ENCODE peak calls at places on chromosome 15, in four cellular contexts. One of them, this sample, is unnamed.

GRCh38 chr15:100043732-100044131 is 298.0 kb downstream of the ADAMTS17 start:
- DNase-seq in stimulated activated CD4-positive, alpha-beta T cell treated with anti-CD3 and anti-CD28 coated beads, Interleukin-4, amount 100 ng/mL, for 4 hours: no peak
- DNase-seq in retina: no peak
- DNase-seq in adrenal gland: no peak
- DNase-seq in this sample: peak

GRCh38 chr15:43229977-43230376 is 9.2 kb upstream of the EPB42 start:
- DNase-seq in stimulated activated CD4-positive, alpha-beta T cell treated with anti-CD3 and anti-CD28 coated beads, Interleukin-4, amount 100 ng/mL, for 4 hours: no peak
- DNase-seq in adrenal gland: no peak
- DNase-seq in retina: no peak
- DNase-seq in this sample: no peak

GRCh38 chr15:64503197-64503596 is 42.8 kb downstream of the ZNF609 start:
- DNase-seq in adrenal gland: no peak
- DNase-seq in retina: no peak
- DNase-seq in stimulated activated CD4-positive, alpha-beta T cell treated with anti-CD3 and anti-CD28 coated beads, Interleukin-4, amount 100 ng/mL, for 4 hours: no peak
- DNase-seq in this sample: peak

GRCh38 chr15:37951999-37952398 is 17.6 kb downstream of the TMCO5A start:
- DNase-seq in adrenal gland: no peak
- DNase-seq in stimulated activated CD4-positive, alpha-beta T cell treated with anti-CD3 and anti-CD28 coated beads, Interleukin-4, amount 100 ng/mL, for 4 hours: no peak
- DNase-seq in retina: no peak
- DNase-seq in this sample: no peak

GRCh38 chr15:90020041-90020735 is 19.1 kb downstream of the ZNF710 start:
- DNase-seq in adrenal gland: no peak
- DNase-seq in stimulated activated CD4-positive, alpha-beta T cell treated with anti-CD3 and anti-CD28 coated beads, Interleukin-4, amount 100 ng/mL, for 4 hours: no peak
- DNase-seq in retina: no peak
- DNase-seq in this sample: no peak

GRCh38 chr15:73386886-73387506 is 18.2 kb upstream of the HCN4 start:
- DNase-seq in stimulated activated CD4-positive, alpha-beta T cell treated with anti-CD3 and anti-CD28 coated beads, Interleukin-4, amount 100 ng/mL, for 4 hours: no peak
- DNase-seq in retina: no peak
- DNase-seq in adrenal gland: no peak
- DNase-seq in this sample: no peak

GRCh38 chr15:32909431-32909830 is 191.6 kb downstream of the GREM1 start:
- DNase-seq in stimulated activated CD4-positive, alpha-beta T cell treated with anti-CD3 and anti-CD28 coated beads, Interleukin-4, amount 100 ng/mL, for 4 hours: no peak
- DNase-seq in retina: no peak
- DNase-seq in adrenal gland: no peak
- DNase-seq in this sample: no peak

GRCh38 chr15:56211960-56212550 is 31.6 kb downstream of the RFX7 start:
- DNase-seq in stimulated activated CD4-positive, alpha-beta T cell treated with anti-CD3 and anti-CD28 coated beads, Interleukin-4, amount 100 ng/mL, for 4 hours: no peak
- DNase-seq in retina: no peak
- DNase-seq in adrenal gland: no peak
- DNase-seq in this sample: no peak

GRCh38 chr15:100468265-100468664 is 60.5 kb downstream of the CERS3 start:
- DNase-seq in stimulated activated CD4-positive, alpha-beta T cell treated with anti-CD3 and anti-CD28 coated beads, Interleukin-4, amount 100 ng/mL, for 4 hours: no peak
- DNase-seq in adrenal gland: peak
- DNase-seq in retina: no peak
- DNase-seq in this sample: peak

GRCh38 chr15:61743352-61743909 is 316.8 kb downstream of the VPS13C start:
- DNase-seq in stimulated activated CD4-positive, alpha-beta T cell treated with anti-CD3 and anti-CD28 coated beads, Interleukin-4, amount 100 ng/mL, for 4 hours: no peak
- DNase-seq in adrenal gland: no peak
- DNase-seq in retina: no peak
- DNase-seq in this sample: no peak

GRCh38 chr15:100642217-100642949 is 40.0 kb downstream of the ASB7 start:
- DNase-seq in stimulated activated CD4-positive, alpha-beta T cell treated with anti-CD3 and anti-CD28 coated beads, Interleukin-4, amount 100 ng/mL, for 4 hours: no peak
- DNase-seq in adrenal gland: no peak
- DNase-seq in retina: no peak
- DNase-seq in this sample: peak

GRCh38 chr15:31434418-31435255 is 108.0 kb downstream of the KLF13 start:
- DNase-seq in retina: peak
- DNase-seq in stimulated activated CD4-positive, alpha-beta T cell treated with anti-CD3 and anti-CD28 coated beads, Interleukin-4, amount 100 ng/mL, for 4 hours: peak
- DNase-seq in adrenal gland: no peak
- DNase-seq in this sample: peak

GRCh38 chr15:89774492-89774891 is 1.6 kb upstream of the MESP2 start:
- DNase-seq in retina: no peak
- DNase-seq in stimulated activated CD4-positive, alpha-beta T cell treated with anti-CD3 and anti-CD28 coated beads, Interleukin-4, amount 100 ng/mL, for 4 hours: no peak
- DNase-seq in adrenal gland: no peak
- DNase-seq in this sample: no peak

GRCh38 chr15:59258317-59258716 is 51.7 kb downstream of the LDHAL6B start:
- DNase-seq in adrenal gland: no peak
- DNase-seq in stimulated activated CD4-positive, alpha-beta T cell treated with anti-CD3 and anti-CD28 coated beads, Interleukin-4, amount 100 ng/mL, for 4 hours: no peak
- DNase-seq in retina: no peak
- DNase-seq in this sample: no peak

GRCh38 chr15:26179906-26180305 is 316.8 kb upstream of the ATP10A start:
- DNase-seq in retina: peak
- DNase-seq in adrenal gland: no peak
- DNase-seq in stimulated activated CD4-positive, alpha-beta T cell treated with anti-CD3 and anti-CD28 coated beads, Interleukin-4, amount 100 ng/mL, for 4 hours: no peak
- DNase-seq in this sample: peak

This sample was measured in cardiac muscle cell.